ENCODE peak calls at places on chromosomes 16 and 17, in six cellular contexts. G is GM23248, E is OCI-LY7, J is HCT116, V is neural progenitor cell, K is PC-3. M is an unnamed sample.

GRCh38 chr17:45132569-45133463 is 501 bp upstream of the PLCD3 start:
- DNase-seq in G (peak), E (peak), J (peak), V (peak), K (peak), M (peak)

GRCh38 chr17:35423761-35424160 is 8.5 kb downstream of the SLFN12 start:
- DNase-seq in G (no peak), E (no peak), J (no peak), V (no peak), K (no peak), M (no peak)

GRCh38 chr16:86044881-86045600 is 146.1 kb downstream of the IRF8 start:
- DNase-seq in G (no peak), E (peak), J (no peak), V (no peak), K (no peak), M (no peak)

GRCh38 chr17:49468827-49469385 is 26.2 kb upstream of the NGFR start:
- DNase-seq in G (peak), E (no peak), J (no peak), V (no peak), K (no peak), M (no peak)

GRCh38 chr16:25064967-25065366 is 46.6 kb upstream of the LCMT1 start:
- DNase-seq in G (peak), E (no peak), J (no peak), V (peak), K (no peak), M (no peak)

GRCh38 chr16:9114842-9115241 is 23.4 kb downstream of the HAPSTR1 start:
- DNase-seq in G (no peak), E (no peak), J (no peak), V (no peak), K (no peak), M (no peak)

GRCh38 chr16:89325861-89326471 is 108.5 kb downstream of the ZNF778 start:
- DNase-seq in G (peak), E (peak), J (no peak), V (no peak), K (peak), M (peak)

GRCh38 chr16:27414803-27415431 is 12.9 kb downstream of the IL21R start:
- DNase-seq in G (no peak), E (no peak), J (no peak), V (no peak), K (no peak), M (no peak)

GRCh38 chr17:80826955-80827645 is 164.5 kb upstream of the CHMP6 start:
- DNase-seq in G (peak), E (no peak), J (no peak), V (peak), K (peak), M (peak)

GRCh38 chr17:62761884-62762283 is 46.2 kb downstream of the MARCHF10 start:
- DNase-seq in G (no peak), E (no peak), J (no peak), V (peak), K (peak), M (no peak)

GRCh38 chr16:12522334-12522733 is 281.4 kb downstream of the CPPED1 start:
- DNase-seq in G (no peak), E (no peak), J (no peak), V (no peak), K (no peak), M (no peak)

GRCh38 chr17:52740006-52740405 is 581.5 kb upstream of the CA10 start:
- DNase-seq in G (no peak), E (no peak), J (no peak), V (no peak), K (no peak), M (no peak)

GRCh38 chr17:8122923-8123694 is 797 bp downstream of the HES7 start:
- DNase-seq in G (peak), E (peak), J (no peak), V (peak), K (peak), M (peak)

GRCh38 chr16:14372471-14372870 is 257.6 kb downstream of the PARN start:
- DNase-seq in G (no peak), E (peak), J (no peak), V (peak), K (no peak), M (no peak)

GRCh38 chr16:52383640-52384292 is 163.2 kb downstream of the TOX3 start:
- DNase-seq in G (no peak), E (no peak), J (no peak), V (no peak), K (no peak), M (no peak)

GRCh38 chr16:20612551-20613470 is 36.6 kb upstream of the ACSM2B start:
- DNase-seq in G (no peak), E (no peak), J (no peak), V (no peak), K (no peak), M (no peak)

GRCh38 chr16:85674828-85675227 is 13.9 kb downstream of the GINS2 start:
- DNase-seq in G (no peak), E (no peak), J (no peak), V (no peak), K (no peak), M (no peak)

GRCh38 chr16:31331141-31331764 is 23.7 kb upstream of the ITGAX start:
- DNase-seq in G (no peak), E (no peak), J (no peak), V (peak), K (no peak), M (no peak)

GRCh38 chr17:20051624-20052023 is 42.5 kb downstream of the SPECC1 start:
- DNase-seq in G (no peak), E (no peak), J (no peak), V (no peak), K (peak), M (no peak)

GRCh38 chr16:90031931-90032663 is 12.8 kb upstream of the DBNDD1 start:
- DNase-seq in G (peak), E (no peak), J (no peak), V (no peak), K (no peak), M (no peak)

GRCh38 chr17:75273968-75274708 is 3.1 kb upstream of the MIF4GD start:
- DNase-seq in G (peak), E (no peak), J (no peak), V (no peak), K (peak), M (no peak)

GRCh38 chr17:39950871-39951348 is 11.9 kb upstream of the GSDMA start:
- DNase-seq in G (no peak), E (no peak), J (no peak), V (no peak), K (no peak), M (no peak)

GRCh38 chr17:3282901-3283300 is 15.3 kb downstream of the OR3A1 start:
- DNase-seq in G (no peak), E (no peak), J (no peak), V (no peak), K (peak), M (no peak)

GRCh38 chr16:70534949-70535348 is 11.3 kb downstream of the SF3B3 start:
- DNase-seq in G (no peak), E (no peak), J (no peak), V (no peak), K (no peak), M (no peak)

GRCh38 chr17:46771601-46772012 is 46.9 kb downstream of the WNT3 start:
- DNase-seq in G (peak), E (peak), J (no peak), V (no peak), K (peak), M (peak)

GRCh38 chr17:78341559-78342437 is 18.1 kb downstream of the SOCS3 start:
- DNase-seq in G (peak), E (no peak), J (no peak), V (peak), K (peak), M (peak)

GRCh38 chr16:709651-710499 is 4.3 kb upstream of the FBXL16 start:
- DNase-seq in G (peak), E (no peak), J (no peak), V (peak), K (peak), M (peak)

GRCh38 chr16:89711601-89712475 is 8.9 kb downstream of the VPS9D1 start:
- DNase-seq in G (peak), E (peak), J (peak), V (peak), K (peak), M (peak)

GRCh38 chr17:49502258-49502657 is 7.2 kb downstream of the NGFR start:
- DNase-seq in G (no peak), E (no peak), J (no peak), V (no peak), K (no peak), M (no peak)

GRCh38 chr16:47309581-47310312 is 151.1 kb downstream of the ITFG1 start:
- DNase-seq in G (peak), E (no peak), J (no peak), V (no peak), K (no peak), M (no peak)

GRCh38 chr17:57957120-57957850 is 2.1 kb upstream of the CUEDC1 start:
- DNase-seq in G (no peak), E (no peak), J (no peak), V (no peak), K (no peak), M (peak)

GRCh38 chr16:55225972-55226542 is 97.9 kb upstream of the IRX6 start:
- DNase-seq in G (no peak), E (peak), J (no peak), V (no peak), K (no peak), M (no peak)

GRCh38 chr16:83554096-83554495 is 253.7 kb upstream of the HSBP1 start:
- DNase-seq in G (no peak), E (no peak), J (no peak), V (no peak), K (no peak), M (no peak)

DNA sequence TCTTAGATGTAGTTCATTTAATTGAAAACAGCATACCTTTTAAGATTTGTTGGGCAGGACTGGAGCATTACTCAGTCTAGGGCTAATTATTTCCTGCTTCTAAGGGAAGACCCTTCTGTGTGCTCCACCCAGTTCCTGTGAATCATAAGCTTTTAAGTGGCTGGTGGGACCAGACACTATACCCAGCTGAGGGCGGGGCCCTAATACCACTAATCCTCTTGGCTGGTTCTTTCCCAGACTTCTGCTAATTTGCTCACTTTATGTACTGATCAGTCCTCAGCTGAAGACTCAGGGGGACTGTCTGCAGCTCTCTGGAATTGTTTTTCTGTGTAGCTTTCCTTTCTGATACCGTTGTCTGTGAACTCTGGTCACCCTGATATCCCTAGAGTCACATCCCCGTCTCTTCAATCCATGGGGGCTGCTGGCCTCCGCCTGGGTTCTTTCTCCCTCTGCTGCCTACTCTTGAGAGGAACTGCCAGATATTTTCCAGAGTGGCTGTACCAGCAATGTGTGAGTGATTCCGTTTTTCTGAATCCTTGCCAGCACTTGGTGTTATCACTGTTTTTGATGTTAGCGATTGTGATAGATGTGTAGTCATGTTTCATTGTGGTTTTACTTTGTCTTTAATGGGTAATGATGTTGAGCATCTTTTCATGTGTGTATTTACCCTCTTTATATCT is 35.1 kb downstream of the MFSD11 start:
- DNase-seq in G (peak), E (peak), J (peak), V (peak), K (peak), M (peak)
- H3K4me3 ChIP-seq in G (peak), E (no peak), J (peak), V (no peak), K (no peak), M (no peak)

GRCh38 chr16:63289834-63290460 is 1253.7 kb upstream of the CDH8 start:
- DNase-seq in G (peak), E (peak), J (no peak), V (peak), K (peak), M (peak)

GRCh38 chr16:63287411-63287810 is 1251.2 kb upstream of the CDH8 start:
- DNase-seq in G (no peak), E (no peak), J (no peak), V (no peak), K (no peak), M (no peak)

DNA sequence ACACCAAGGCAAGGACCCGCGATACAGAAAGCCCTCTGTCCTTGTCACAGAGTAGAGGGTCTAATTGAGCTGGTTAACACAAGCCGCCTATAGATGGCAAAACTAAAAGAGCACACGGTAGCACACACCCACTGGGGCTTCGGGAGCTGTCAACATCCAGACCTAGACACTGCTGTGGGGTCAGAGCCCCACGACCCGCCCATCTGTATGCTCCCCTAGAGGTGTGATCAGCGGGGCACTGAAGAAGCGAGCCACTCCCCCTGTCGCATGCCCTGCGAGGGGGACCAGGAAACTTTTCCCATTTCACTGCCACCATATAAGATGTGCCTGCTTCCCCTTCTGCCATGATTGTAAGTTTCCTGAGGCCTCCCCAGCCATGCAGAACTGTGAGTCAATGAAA is 1255.8 kb upstream of the CDH8 start:
- DNase-seq in G (no peak), E (no peak), J (no peak), V (no peak), K (no peak), M (no peak)
- TF ChIP-seq EZH2phosphoT487 in G (no peak), E (no peak), J (no peak), V (no peak), K (no peak), M (no peak)

GRCh38 chr17:65328567-65328966 is 191.4 kb downstream of the RGS9 start:
- DNase-seq in G (no peak), E (no peak), J (no peak), V (no peak), K (no peak), M (peak)

GRCh38 chr17:65323055-65323454 is 185.9 kb downstream of the RGS9 start:
- DNase-seq in G (no peak), E (peak), J (peak), V (no peak), K (no peak), M (no peak)

GRCh38 chr17:65324977-65325376 is 187.8 kb downstream of the RGS9 start:
- DNase-seq in G (peak), E (no peak), J (no peak), V (no peak), K (no peak), M (no peak)

GRCh38 chr17:65320856-65321255 is 183.7 kb downstream of the RGS9 start:
- DNase-seq in G (no peak), E (no peak), J (no peak), V (no peak), K (no peak), M (no peak)

DNA sequence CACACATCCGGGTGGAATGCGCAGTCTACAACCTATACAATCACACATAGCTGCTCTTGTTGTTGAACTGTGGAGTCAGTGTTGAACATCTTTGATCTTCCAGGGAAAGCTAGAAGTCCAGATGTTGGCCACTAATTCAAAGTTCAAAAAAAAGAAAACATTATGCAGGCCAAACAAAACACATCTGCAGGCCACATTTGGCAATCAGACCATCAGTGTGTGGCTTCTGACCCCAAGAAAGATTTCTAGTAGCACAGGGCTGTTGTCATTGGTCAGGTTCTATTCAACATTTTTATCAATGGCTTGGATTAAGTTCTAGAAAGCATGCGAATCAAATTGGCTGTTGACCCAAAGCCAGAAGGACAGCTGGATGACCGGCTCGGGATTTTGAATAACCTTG is 187.4 kb downstream of the RGS9 start:
- DNase-seq in G (no peak), E (no peak), J (no peak), V (no peak), K (no peak), M (no peak)
- H3K4me2 ChIP-seq in G (no peak), E (no peak), J (no peak), V (no peak), K (no peak), M (no peak)

GRCh38 chr17:33292184-33292980 is 713 bp downstream of the ASIC2 start:
- DNase-seq in G (peak), E (no peak), J (no peak), V (peak), K (no peak), M (peak)
- H3K4me3 ChIP-seq in G (peak), E (no peak), J (no peak), V (peak), K (peak), M (peak)

GRCh38 chr16:58028541-58029070 is 3.1 kb downstream of the MMP15 start:
- DNase-seq in G (no peak), E (no peak), J (no peak), V (no peak), K (no peak), M (no peak)

GRCh38 chr16:58026139-58026704 is 668 bp downstream of the MMP15 start:
- DNase-seq in G (peak), E (no peak), J (no peak), V (peak), K (peak), M (peak)

GRCh38 chr16:58026705-58027340 is 1.3 kb downstream of the MMP15 start:
- DNase-seq in G (no peak), E (no peak), J (no peak), V (peak), K (no peak), M (peak)

GRCh38 chr16:58028168-58028455 is 2.6 kb downstream of the MMP15 start:
- DNase-seq in G (no peak), E (no peak), J (no peak), V (no peak), K (no peak), M (no peak)

DNA sequence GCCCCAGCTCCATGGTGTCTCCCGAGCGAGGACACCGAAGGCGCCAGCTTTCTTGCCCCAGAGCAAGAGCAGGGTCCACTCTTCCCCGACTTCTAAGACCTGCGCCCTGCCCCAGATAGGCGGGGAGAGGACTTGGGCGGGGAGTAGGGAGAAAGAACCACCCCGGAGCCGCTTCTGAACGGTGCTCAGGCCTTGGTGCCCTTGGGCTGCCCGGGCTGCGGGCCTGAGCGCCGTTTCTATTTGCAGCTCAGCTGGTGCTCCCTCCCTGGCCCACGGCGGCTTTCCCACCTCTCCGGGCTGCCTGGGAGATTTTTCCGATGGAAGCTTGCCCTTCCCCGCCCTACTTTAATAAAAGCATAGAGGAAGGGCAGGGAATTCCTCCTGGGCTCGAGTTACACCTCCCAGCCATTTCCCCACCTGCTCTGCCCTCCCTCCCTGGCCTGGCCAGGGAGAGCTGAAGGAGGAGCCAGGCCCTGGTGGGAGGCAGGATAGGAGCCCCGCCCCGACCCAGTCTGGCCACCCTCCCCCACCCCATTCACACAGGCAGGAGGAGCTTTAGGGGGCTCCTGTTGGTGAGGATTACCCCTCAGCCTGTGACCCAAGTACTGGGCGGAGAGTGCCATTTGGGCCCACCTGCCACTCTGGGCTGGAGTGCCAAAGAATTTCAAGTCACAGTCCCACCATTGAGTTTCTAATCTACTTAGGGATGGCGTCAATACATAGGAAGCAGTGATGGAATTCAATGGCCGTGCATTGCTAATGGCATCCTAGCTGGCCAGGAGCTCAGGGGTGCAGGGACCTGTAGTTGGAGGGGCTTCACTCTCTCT is 2.0 kb downstream of the MMP15 start:
- DNase-seq in G (peak), E (no peak), J (peak), V (peak), K (peak), M (peak)
- TF ChIP-seq EZH2phosphoT487 in G (no peak), E (no peak), J (no peak), V (no peak), K (no peak), M (no peak)

DNA sequence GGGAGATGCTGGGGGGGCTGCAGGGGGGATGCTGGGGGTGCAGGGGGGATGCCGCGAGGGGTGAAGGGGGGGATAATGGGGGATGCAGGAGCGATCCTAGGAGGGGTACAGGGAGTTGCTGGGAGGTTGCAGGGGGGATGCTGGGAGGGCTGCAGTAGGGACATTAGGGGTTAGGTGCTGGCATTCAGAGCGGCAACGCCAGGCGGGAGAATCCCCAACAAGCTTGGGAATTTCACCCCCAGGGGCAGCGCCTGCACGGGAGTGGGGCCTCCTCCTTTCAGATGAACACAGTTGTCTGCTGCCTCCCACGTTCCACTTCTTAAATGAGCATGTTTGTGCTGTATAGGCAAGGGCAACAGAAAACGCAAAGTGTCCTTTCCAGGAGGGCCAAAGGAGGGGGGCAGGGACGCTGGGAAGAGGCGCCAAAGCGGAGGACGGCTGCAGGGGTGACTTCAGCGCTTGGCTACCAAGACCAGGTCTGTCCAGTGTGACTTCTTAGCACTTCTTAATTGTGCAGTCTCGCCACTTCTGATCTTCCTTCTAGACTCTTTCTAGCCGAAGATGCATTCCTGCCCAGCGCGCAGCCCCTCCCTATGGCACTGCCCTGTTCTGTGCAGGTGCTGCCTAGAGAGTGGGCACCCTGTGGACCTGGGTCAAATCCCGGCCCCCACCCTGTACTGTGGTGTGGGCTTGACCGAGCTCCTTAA is 2.0 kb upstream of the SLC6A4 start:
- DNase-seq in G (peak), E (no peak), J (no peak), V (peak), K (no peak), M (no peak)
- H3K4me2 ChIP-seq in G (no peak), E (no peak), J (no peak), V (peak), K (no peak), M (no peak)

GRCh38 chr16:48496571-48497095 is 111.4 kb upstream of the SIAH1 start:
- DNase-seq in G (no peak), E (no peak), J (no peak), V (no peak), K (no peak), M (no peak)
- H3K4me3 ChIP-seq in G (no peak), E (no peak), J (no peak), V (no peak), K (no peak), M (no peak)

M was measured in hepatocyte.